ENCODE peak calls at places on chromosomes 13 and 19, in five cellular contexts. O, D, W, S and Z are unnamed samples.

GRCh38 chr13:97250560-97250959 is 28.4 kb downstream of the MBNL2 start:
- DNase-seq in O (no peak), D (no peak), W (peak), S (no peak), Z (peak)

GRCh38 chr19:1361601-1362384 is 21.9 kb upstream of the NDUFS7 start:
- DNase-seq in O (no peak), D (no peak), W (peak), S (no peak), Z (peak)

GRCh38 chr19:10979950-10980349 is 19.1 kb downstream of the SMARCA4 start:
- DNase-seq in O (no peak), D (no peak), W (no peak), S (no peak), Z (no peak)

GRCh38 chr13:52371736-52372247 is 34.2 kb downstream of the THSD1 start:
- DNase-seq in O (no peak), D (no peak), W (peak), S (no peak), Z (peak)

GRCh38 chr19:40465025-40465780 is at the start of gene BLVRB:
- DNase-seq in O (no peak), D (no peak), W (no peak), S (peak), Z (peak)

GRCh38 chr13:32443111-32443510 is 15.2 kb upstream of the N4BP2L1 start:
- DNase-seq in O (no peak), D (no peak), W (peak), S (no peak), Z (no peak)

GRCh38 chr19:5804516-5805464 is at the start of gene NRTN:
- DNase-seq in O (peak), D (no peak), W (no peak), S (no peak), Z (no peak)

GRCh38 chr19:1471514-1472107 is 7.4 kb downstream of the C19orf25 start:
- DNase-seq in O (no peak), D (no peak), W (no peak), S (no peak), Z (no peak)

GRCh38 chr13:30855569-30855968 is 50.5 kb upstream of the MEDAG start:
- DNase-seq in O (no peak), D (no peak), W (no peak), S (no peak), Z (no peak)

GRCh38 chr13:107901996-107902562 is 313.3 kb downstream of the LIG4 start:
- DNase-seq in O (no peak), D (no peak), W (no peak), S (no peak), Z (no peak)

GRCh38 chr13:112248909-112249592 is 127.1 kb upstream of the SPACA7 start:
- DNase-seq in O (no peak), D (no peak), W (no peak), S (no peak), Z (no peak)

GRCh38 chr13:26425439-26426358 is 131.8 kb upstream of the WASF3 start:
- DNase-seq in O (no peak), D (peak), W (no peak), S (no peak), Z (peak)

GRCh38 chr19:4100647-4101495 is 23.1 kb downstream of the MAP2K2 start:
- DNase-seq in O (no peak), D (no peak), W (no peak), S (no peak), Z (no peak)

GRCh38 chr19:1396019-1396767 is 5.1 kb downstream of the GAMT start:
- DNase-seq in O (no peak), D (no peak), W (no peak), S (no peak), Z (no peak)

GRCh38 chr19:56660381-56661105 is 11.0 kb downstream of the ZNF835 start:
- DNase-seq in O (peak), D (no peak), W (no peak), S (no peak), Z (no peak)

GRCh38 chr13:57624565-57625435 is 6.7 kb upstream of the PCDH17 start:
- DNase-seq in O (peak), D (no peak), W (peak), S (no peak), Z (peak)

GRCh38 chr19:8336072-8336569 is 6.9 kb downstream of the KANK3 start:
- DNase-seq in O (no peak), D (no peak), W (no peak), S (no peak), Z (no peak)

GRCh38 chr19:8333771-8334457 is 9.1 kb downstream of the KANK3 start:
- DNase-seq in O (no peak), D (no peak), W (no peak), S (no peak), Z (no peak)

GRCh38 chr19:8336665-8337064 is 6.4 kb downstream of the KANK3 start:
- DNase-seq in O (no peak), D (no peak), W (peak), S (no peak), Z (no peak)

GRCh38 chr19:8334458-8335342 is 8.4 kb downstream of the KANK3 start:
- DNase-seq in O (peak), D (no peak), W (peak), S (no peak), Z (peak)

GRCh38 chr19:8335343-8336071 is 7.6 kb downstream of the KANK3 start:
- DNase-seq in O (no peak), D (no peak), W (no peak), S (no peak), Z (no peak)
- H3K4me3 ChIP-seq in O (peak), D (peak), W (peak), S (no peak), Z (peak)

DNA sequence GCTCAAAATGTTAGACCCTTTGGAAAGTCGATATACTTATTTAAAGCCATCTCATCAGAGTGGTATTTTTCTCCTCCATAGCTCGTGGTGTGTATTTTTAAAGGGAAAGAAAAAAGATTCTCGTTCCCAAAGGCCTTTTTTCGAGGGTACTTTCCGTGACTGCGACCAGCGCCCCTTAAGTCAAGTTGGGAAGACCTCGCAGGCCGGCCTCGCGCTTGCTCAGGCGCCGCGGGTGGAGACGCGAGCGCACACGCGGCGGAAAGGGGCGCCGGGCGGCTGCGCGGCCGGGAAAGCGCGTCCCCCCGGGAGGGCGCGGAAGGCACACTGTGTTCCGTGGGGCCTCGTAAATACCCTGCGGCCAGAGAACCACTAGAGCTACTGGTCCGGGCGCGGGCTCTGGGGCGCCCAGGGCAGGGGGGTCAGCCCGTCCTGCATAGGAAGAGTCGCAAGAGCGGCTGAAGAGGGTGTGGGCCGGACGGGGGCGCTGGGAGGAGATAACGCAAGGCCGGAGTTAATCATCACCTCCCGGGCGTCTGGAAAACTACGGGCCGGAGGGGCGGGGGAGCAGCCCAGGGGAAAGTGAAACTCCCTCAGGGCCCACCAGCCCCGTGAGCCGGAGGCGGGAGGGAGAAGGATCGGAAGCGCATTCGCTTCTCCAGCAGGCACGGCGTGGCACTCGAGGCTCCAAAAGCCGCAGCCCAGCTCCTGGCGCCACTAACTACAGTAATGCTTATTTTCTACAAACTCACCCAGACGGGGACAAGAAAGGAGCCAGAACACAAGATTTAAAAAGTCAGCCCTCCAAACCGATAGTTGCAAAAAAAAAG is 1.2 kb upstream of the WBP4 start:
- DNase-seq in O (peak), D (peak), W (peak), S (peak), Z (peak)
- TF ChIP-seq CTCF in O (no peak), D (peak), W (peak), S (no peak), Z (peak)

DNA sequence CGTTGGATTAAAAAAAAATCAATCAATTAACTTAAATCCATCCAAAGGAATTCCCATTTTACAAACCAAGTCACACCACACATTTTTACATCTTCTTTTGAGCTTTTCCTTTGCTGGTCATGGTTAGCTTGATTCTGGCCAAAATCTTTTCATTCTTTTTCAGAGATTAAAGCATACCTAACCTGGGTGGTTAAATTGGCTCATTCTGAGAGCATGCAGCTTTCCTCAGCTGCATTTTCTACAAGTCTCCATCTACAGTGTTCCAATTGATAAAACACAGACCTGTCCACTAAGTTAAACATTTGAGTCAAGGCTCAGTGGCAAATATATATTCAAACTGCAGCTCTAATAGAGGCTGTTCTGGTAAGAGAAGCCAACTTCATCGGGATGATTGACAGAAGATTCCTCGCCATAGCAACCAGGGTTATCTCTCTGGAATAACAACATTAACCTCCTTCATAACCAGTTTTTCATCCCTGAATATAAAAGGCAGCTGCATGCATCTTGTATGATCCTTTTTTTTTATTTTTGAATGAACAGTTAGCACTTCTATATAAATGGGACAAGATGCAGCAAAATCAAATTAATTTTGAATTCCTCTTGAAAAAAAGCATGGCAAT is 106.2 kb downstream of the DNAJC15 start:
- DNase-seq in O (no peak), D (no peak), W (no peak), S (no peak), Z (peak)
- H3K4me3 ChIP-seq in O (no peak), D (no peak), W (no peak), S (no peak), Z (no peak)

GRCh38 chr13:50387124-50387581 is 371.9 kb downstream of the KCNRG start:
- DNase-seq in O (peak), D (no peak), W (no peak), S (no peak), Z (peak)
- TF ChIP-seq CTCF in O (peak), D (peak), W (peak), S (no peak), Z (peak)

GRCh38 chr13:75635621-75636338 is at the start of gene LMO7:
- DNase-seq in O (peak), D (no peak), W (peak), S (no peak), Z (peak)
- H3K4me3 ChIP-seq in O (peak), D (peak), W (peak), S (peak), Z (peak)

GRCh38 chr19:13872695-13873389 is 4.1 kb upstream of the NANOS3 start:
- DNase-seq in O (no peak), D (no peak), W (peak), S (no peak), Z (no peak)
- TF ChIP-seq CTCF in O (no peak), D (no peak), W (peak), S (peak), Z (no peak)